ENCODE peak calls at places on chromosomes 3 and 15, in four cellular contexts. W is endodermal cell, K is GM23338, E is stomach. P is an unnamed sample.

GRCh38 chr3:129599607-129600006 is 6.9 kb downstream of the PLXND1 start:
- DNase-seq in W (peak; percentile 93), K (peak; percentile 73), E (no peak), P (peak; percentile 64)

GRCh38 chr15:43516801-43517353 is 531 bp upstream of the MAP1A start:
- DNase-seq in W (no peak), K (peak; percentile 39), E (no peak), P (no peak)

GRCh38 chr3:51398595-51399310 is 7.7 kb downstream of the RBM15B start:
- DNase-seq in W (no peak), K (no peak), E (no peak), P (no peak)

GRCh38 chr15:63010920-63011693 is 31.4 kb upstream of the TPM1 start:
- DNase-seq in W (no peak), K (no peak), E (no peak), P (no peak)

GRCh38 chr3:186879776-186880175 is 37.3 kb downstream of the ADIPOQ start:
- DNase-seq in W (no peak), K (no peak), E (no peak), P (no peak)

GRCh38 chr3:116815831-116816588 is 106.4 kb downstream of the TUSC7 start:
- DNase-seq in W (no peak), K (no peak), E (no peak), P (no peak)

GRCh38 chr15:85525755-85526154 is 145.4 kb downstream of the AKAP13 start:
- DNase-seq in W (no peak), K (no peak), E (no peak), P (no peak)

GRCh38 chr15:75723171-75723846 is 10.7 kb upstream of the CSPG4 start:
- DNase-seq in W (no peak), K (no peak), E (no peak), P (no peak)

GRCh38 chr3:108125550-108126071 is 34.8 kb upstream of the CD47 start:
- DNase-seq in W (no peak), K (no peak), E (no peak), P (no peak)

GRCh38 chr3:149971403-149972075 is 844 bp upstream of the PFN2 start:
- DNase-seq in W (peak; percentile 90), K (peak; percentile 90), E (peak; percentile 55), P (no peak)

GRCh38 chr3:115989927-115990326 is 366.6 kb downstream of the GAP43 start:
- DNase-seq in W (no peak), K (no peak), E (no peak), P (no peak)

GRCh38 chr3:32045091-32045964 is 61.1 kb upstream of the GPD1L start:
- DNase-seq in W (peak; percentile 52), K (peak; percentile 70), E (peak; percentile 81), P (no peak)

GRCh38 chr3:154122912-154123559 is 1.8 kb downstream of the ARHGEF26 start:
- DNase-seq in W (peak; percentile 61), K (peak; percentile 19), E (no peak), P (no peak)

GRCh38 chr3:33831053-33831452 is 32.6 kb downstream of the PDCD6IP start:
- DNase-seq in W (no peak), K (no peak), E (no peak), P (no peak)

GRCh38 chr3:8443829-8444791 is 57.5 kb upstream of the LMCD1 start:
- DNase-seq in W (peak; percentile 89), K (peak; percentile 90), E (peak; percentile 94), P (peak; percentile 100)

GRCh38 chr3:142445816-142446254 is 2.0 kb downstream of the XRN1 start:
- DNase-seq in W (no peak), K (no peak), E (no peak), P (no peak)

GRCh38 chr3:42747581-42747980 is 25.5 kb downstream of the CCDC13 start:
- DNase-seq in W (peak; percentile 27), K (no peak), E (no peak), P (no peak)

GRCh38 chr3:41751597-41751996 is 210.3 kb downstream of the ULK4 start:
- DNase-seq in W (no peak), K (no peak), E (no peak), P (no peak)

GRCh38 chr3:10647376-10647775 is 142.0 kb upstream of the ATP2B2 start:
- DNase-seq in W (no peak), K (no peak), E (no peak), P (no peak)

GRCh38 chr15:66293085-66293418 is 316 bp upstream of the DIS3L start:
- DNase-seq in W (no peak), K (no peak), E (no peak), P (no peak)

GRCh38 chr3:8371085-8371551 is 130.5 kb upstream of the LMCD1 start:
- DNase-seq in W (no peak), K (no peak), E (no peak), P (peak; percentile 5)

GRCh38 chr15:99100245-99101173 is 4.4 kb upstream of the SYNM start:
- DNase-seq in W (peak; percentile 95), K (peak; percentile 93), E (peak; percentile 82), P (no peak)

GRCh38 chr3:124998247-124998630 is 57.6 kb downstream of the HEG1 start:
- DNase-seq in W (no peak), K (no peak), E (no peak), P (no peak)

GRCh38 chr3:4551826-4552442 is 58.8 kb downstream of the ITPR1 start:
- DNase-seq in W (no peak), K (no peak), E (no peak), P (no peak)

GRCh38 chr15:72688697-72689096 is 2.7 kb downstream of the BBS4 start:
- DNase-seq in W (no peak), K (no peak), E (no peak), P (no peak)

GRCh38 chr3:153242900-153243299 is 80.9 kb downstream of the RAP2B start:
- DNase-seq in W (no peak), K (no peak), E (no peak), P (no peak)

GRCh38 chr3:173893835-173894234 is 496.3 kb downstream of the NLGN1 start:
- DNase-seq in W (no peak), K (no peak), E (no peak), P (no peak)

GRCh38 chr3:55333923-55334322 is 153.2 kb downstream of the WNT5A start:
- DNase-seq in W (no peak), K (no peak), E (no peak), P (no peak)

DNA sequence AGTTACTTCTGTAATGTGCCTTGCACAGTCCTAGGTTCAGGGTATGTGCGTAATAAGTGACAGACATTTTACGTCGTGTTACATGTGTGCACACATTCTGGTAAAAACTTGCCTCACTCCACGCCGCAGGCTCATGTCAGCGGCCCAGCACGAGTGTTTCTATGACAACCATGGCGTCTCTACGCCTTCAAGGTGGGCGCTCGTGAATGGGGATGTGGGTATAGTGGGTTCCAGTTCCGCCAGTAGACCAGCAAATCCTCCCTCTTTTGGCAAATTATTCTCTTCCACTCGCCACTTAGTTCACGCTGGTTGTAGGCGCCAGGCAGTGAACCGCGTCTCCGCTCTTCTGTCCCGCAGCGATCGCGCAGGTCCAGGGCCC is 40.3 kb downstream of the CHST14 start:
- DNase-seq in W (no peak), K (peak; percentile 32), E (no peak), P (no peak)
- H3K27me3 ChIP-seq in W (peaks cover 50% of the 10 kb centered on the region), K (peaks cover 49% of the 10 kb centered on the region), E (no peaks in the 10 kb centered on the region), P (peaks cover 9% of the 10 kb centered on the region)

GRCh38 chr15:42166225-42166940 is 9.9 kb upstream of the PLA2G4F start:
- DNase-seq in W (no peak), K (no peak), E (no peak), P (no peak)
- H3K36me3 ChIP-seq in W (peaks cover 95% of the 10 kb centered on the region), K (peaks cover 10% of the 10 kb centered on the region), E (peaks cover 99% of the 10 kb centered on the region), P (peaks cover 11% of the 10 kb centered on the region)

DNA sequence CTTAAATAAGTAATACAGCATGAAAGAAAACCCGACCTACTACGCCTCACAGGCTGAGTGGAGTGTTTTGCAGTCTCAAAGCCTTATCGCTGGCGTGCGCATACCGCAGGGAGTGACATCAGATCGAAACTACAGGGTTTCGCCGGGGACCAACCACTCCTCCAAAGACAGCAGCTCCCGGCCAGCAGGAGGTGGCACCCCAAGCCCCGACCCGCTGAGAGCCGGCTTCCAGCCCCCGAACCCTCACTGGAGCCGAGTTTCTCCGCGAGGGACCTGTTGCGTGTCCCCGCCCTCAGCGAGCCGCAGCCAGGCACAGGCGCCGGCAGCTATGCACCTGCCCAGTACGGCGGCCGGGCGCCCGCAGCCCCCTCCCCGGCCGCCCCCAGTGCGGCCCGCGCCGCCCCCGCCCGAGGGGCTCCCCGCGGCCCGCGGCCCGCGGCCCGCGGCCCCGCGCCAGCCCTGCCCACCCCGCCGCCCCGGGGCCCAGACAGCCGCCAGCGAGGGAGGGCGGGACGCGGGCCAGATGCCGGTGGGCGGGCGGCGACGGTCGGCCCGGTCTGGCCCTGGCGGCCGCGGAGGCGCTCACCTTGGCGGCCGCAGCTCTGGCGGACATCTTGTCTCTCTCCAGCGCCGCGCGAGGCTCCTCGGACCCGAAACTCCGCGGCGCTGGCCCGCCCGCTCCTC is 710 bp downstream of the TJP1 start:
- DNase-seq in W (peak; percentile 93), K (peak; percentile 92), E (peak; percentile 84), P (no peak)
- TF ChIP-seq CTCF in W (peak; percentile 31), K (no peak), E (peak; percentile 7), P (peak; percentile 41)

DNA sequence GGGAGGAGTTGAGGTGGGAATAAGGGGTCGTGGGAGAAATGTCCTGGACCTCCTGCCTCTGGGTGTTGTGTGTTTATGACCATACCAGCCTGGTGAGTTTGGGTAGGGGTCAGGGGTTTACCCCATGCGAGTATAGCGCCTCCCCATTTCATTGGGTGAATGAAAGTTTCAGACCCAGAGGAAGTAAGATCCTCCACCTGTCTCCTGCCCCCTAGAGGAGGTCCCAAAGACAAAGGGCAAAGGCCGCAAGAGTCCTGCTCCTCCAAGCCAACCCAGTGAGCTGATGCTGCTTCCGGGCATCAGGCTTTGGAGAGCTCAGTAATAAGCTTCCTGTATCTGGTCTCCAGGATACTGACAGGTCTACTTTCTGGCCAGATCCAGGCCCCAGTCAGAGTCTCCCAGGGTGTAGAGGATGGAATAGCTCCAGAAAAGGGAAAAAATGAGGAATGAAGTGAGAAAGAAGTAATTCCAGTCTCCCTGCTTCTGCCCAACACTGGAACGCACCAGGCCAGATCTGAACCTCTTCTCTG is 6.4 kb upstream of the TBC1D21 start:
- DNase-seq in W (peak; percentile 89), K (peak; percentile 86), E (no peak), P (no peak)
- H3K27me3 ChIP-seq in W (peaks cover 10% of the 10 kb centered on the region), K (no peaks in the 10 kb centered on the region), E (no peaks in the 10 kb centered on the region), P (peaks cover 33% of the 10 kb centered on the region)

DNA sequence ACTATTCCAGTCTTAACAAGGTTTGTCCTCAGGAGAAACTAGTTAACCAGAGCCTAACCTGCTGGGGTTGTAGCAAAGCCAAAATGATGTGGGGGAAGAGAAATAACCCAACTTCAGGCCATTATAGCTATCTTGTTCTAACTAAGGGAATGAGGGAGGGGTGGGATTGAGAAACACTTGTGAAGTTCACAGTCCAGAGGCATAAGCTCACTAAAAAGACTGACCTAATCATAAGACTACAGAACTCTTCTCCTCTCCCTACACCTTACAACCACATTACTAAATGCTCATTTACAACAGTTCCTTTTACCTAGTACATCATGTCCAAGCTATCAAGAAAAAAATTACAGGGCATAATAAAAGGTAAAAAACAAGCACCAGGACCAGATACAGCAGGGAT is 52.8 kb downstream of the UBE3A start:
- DNase-seq in W (no peak), K (no peak), E (no peak), P (no peak)
- H3K36me3 ChIP-seq in W (peaks cover 66% of the 10 kb centered on the region), K (no peaks in the 10 kb centered on the region), E (peaks cover 34% of the 10 kb centered on the region), P (no peaks in the 10 kb centered on the region)

GRCh38 chr15:90067181-90067952 is 34.9 kb downstream of the IDH2 start:
- DNase-seq in W (no peak), K (no peak), E (no peak), P (no peak)

GRCh38 chr15:90063733-90064247 is 38.5 kb downstream of the IDH2 start:
- DNase-seq in W (peak; percentile 81), K (no peak), E (no peak), P (no peak)

GRCh38 chr15:90065682-90066049 is 36.6 kb downstream of the IDH2 start:
- DNase-seq in W (no peak), K (no peak), E (no peak), P (no peak)

GRCh38 chr15:90062729-90063684 is 39.3 kb downstream of the IDH2 start:
- DNase-seq in W (peak; percentile 71), K (no peak), E (no peak), P (no peak)

GRCh38 chr15:90064931-90065681 is 37.2 kb downstream of the IDH2 start:
- DNase-seq in W (peak; percentile 66), K (peak; percentile 68), E (no peak), P (no peak)
- TF ChIP-seq CTCF in W (no peak), K (no peak), E (no peak), P (no peak)

P was measured in kidney epithelial cell.